ENCODE peak calls at places on chromosomes 5 and 9, in five cellular contexts. C, A, W, E and V are unnamed samples. For H3K27me3, the result is how much of the 10 kb centered on the place peaks cover.

GRCh38 chr9:72315510-72316287 is 49.3 kb downstream of the ZFAND5 start:
- DNase-seq in W (peak), A (no peak), C (peak), E (no peak), V (peak)

GRCh38 chr5:138033916-138034315 is 1.0 kb upstream of the FAM13B start:
- DNase-seq in C (no peak), A (no peak), E (no peak), W (peak), V (no peak)

GRCh38 chr5:1255081-1255561 is 29.9 kb downstream of the SLC6A18 start:
- DNase-seq in E (no peak), A (no peak), W (no peak), C (no peak), V (no peak)

GRCh38 chr5:131163315-131164119 is 1.5 kb downstream of the HINT1 start:
- DNase-seq in W (peak), C (no peak), E (no peak), A (no peak), V (no peak)

GRCh38 chr5:134524219-134524825 is 1.1 kb upstream of the JADE2 start:
- DNase-seq in W (peak), C (peak), E (peak), A (peak), V (peak)

GRCh38 chr9:124790301-124790700 is 13.4 kb downstream of the OLFML2A start:
- DNase-seq in C (no peak), E (no peak), W (no peak), A (no peak), V (no peak)

GRCh38 chr5:58925627-58926545 is 343.0 kb downstream of the RAB3C start:
- DNase-seq in C (no peak), E (no peak), W (peak), A (no peak), V (peak)

GRCh38 chr5:40481226-40481625 is 198.5 kb upstream of the PTGER4 start:
- DNase-seq in A (no peak), W (peak), C (no peak), E (no peak), V (no peak)

GRCh38 chr5:152072076-152072475 is 147.4 kb upstream of the GLRA1 start:
- DNase-seq in A (peak), W (peak), C (no peak), E (no peak), V (peak)

GRCh38 chr9:91604451-91604850 is 180.8 kb upstream of the NFIL3 start:
- DNase-seq in C (no peak), E (no peak), A (no peak), W (no peak), V (no peak)

GRCh38 chr9:36486454-36486932 is 86.2 kb upstream of the MELK start:
- DNase-seq in E (no peak), A (peak), C (peak), W (no peak), V (peak)

GRCh38 chr9:92722386-92723298 is 42.0 kb downstream of the BICD2 start:
- DNase-seq in C (no peak), E (no peak), W (no peak), A (peak), V (no peak)

GRCh38 chr9:21481470-21482057 is 549 bp downstream of the IFNE start:
- DNase-seq in A (no peak), W (no peak), E (no peak), C (no peak), V (no peak)

GRCh38 chr5:42994285-42995151 is 45.6 kb downstream of the ANXA2R start:
- DNase-seq in C (peak), E (peak), W (peak), A (peak), V (peak)

DNA sequence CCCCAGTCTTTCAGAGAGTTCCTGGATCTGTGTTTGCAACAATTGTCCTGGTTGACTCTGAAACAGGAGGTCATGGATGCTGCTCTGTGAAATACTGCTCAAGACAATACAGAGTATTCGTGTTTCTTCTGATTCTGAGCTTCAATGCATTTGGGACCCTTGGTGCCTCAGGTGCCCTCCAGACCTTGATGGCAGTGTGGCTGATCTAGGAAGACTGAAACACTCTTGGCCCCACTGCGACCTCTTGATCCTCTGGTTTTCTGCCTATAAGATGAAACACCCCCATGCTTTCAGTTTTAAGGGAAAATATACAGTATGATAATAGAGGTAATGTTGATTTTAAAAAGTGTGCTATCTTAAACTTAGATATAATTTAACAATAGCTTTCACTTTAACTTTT is 67.6 kb downstream of the GDNF start:
- DNase-seq in C (no peak), W (no peak), E (no peak), A (no peak), V (no peak)
- H3K4me3 ChIP-seq in C (no peak), W (no peak), E (no peak), A (no peak), V (no peak)

DNA sequence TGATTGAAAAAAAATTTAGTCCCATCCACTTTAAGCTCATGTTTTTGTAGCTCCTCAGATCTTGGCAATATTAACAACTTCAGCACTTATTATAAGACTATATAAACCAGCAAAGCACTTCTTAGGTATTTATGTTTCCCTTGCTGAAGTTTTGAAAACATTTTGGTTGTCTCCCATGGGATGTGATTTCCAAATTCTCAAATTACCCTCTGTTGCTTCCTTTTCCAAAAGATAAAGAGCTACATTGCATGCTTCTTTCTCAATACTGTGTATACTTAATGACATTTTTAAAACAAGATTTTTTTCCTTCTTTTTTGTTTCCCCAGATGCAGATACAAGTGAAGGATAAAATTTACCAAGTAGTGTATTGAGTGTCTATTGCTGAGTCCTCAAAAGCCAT is 567.1 kb downstream of the CSNK1G3 start:
- DNase-seq in A (no peak), E (no peak), C (no peak), W (no peak), V (no peak)
- H3K27me3 ChIP-seq in A (under half), E (under half), C (under half), W (under half), V (under half)

GRCh38 chr9:77854258-77854915 is 177.2 kb downstream of the GNAQ start:
- DNase-seq in A (no peak), E (no peak), W (no peak), C (no peak), V (no peak)

GRCh38 chr9:77856615-77857014 is 175.0 kb downstream of the GNAQ start:
- DNase-seq in C (no peak), E (no peak), A (no peak), W (no peak), V (no peak)

GRCh38 chr9:77851862-77852602 is 179.6 kb downstream of the GNAQ start:
- DNase-seq in E (no peak), C (no peak), W (no peak), A (no peak), V (no peak)

GRCh38 chr9:77857513-77858298 is 173.9 kb downstream of the GNAQ start:
- DNase-seq in W (no peak), A (no peak), E (no peak), C (no peak), V (no peak)

DNA sequence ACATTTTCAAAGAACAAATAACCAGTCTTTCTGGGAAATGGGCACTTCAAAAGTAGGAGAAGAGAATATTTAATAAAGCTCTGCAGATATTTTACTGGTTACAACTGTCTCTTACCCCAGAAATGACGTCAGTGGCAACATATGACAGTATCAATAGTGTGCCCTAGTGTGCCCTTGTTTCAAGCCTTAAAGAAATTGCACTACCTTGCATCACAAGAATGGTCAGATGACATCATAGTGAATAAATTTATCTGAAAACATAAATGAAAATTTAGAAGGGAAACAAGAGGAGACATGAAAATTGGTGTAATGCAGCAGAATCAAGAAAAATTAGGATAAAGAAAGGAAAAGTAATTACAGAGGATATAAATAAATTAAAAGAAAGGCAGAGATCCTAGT is 176.7 kb downstream of the GNAQ start:
- DNase-seq in C (no peak), W (no peak), E (no peak), A (no peak), V (no peak)
- H3K4me3 ChIP-seq in C (no peak), W (no peak), E (no peak), A (no peak), V (no peak)

GRCh38 chr9:123338710-123339665 is 17.0 kb upstream of the CRB2 start:
- DNase-seq in E (no peak), C (no peak), A (peak), W (peak), V (no peak)

GRCh38 chr9:123336455-123336854 is 19.5 kb upstream of the CRB2 start:
- DNase-seq in A (no peak), W (no peak), C (no peak), E (no peak), V (no peak)

GRCh38 chr9:123336959-123337358 is 19.0 kb upstream of the CRB2 start:
- DNase-seq in A (no peak), W (no peak), E (no peak), C (no peak), V (no peak)

GRCh38 chr9:123339666-123340414 is 16.2 kb upstream of the CRB2 start:
- DNase-seq in W (peak), A (peak), C (no peak), E (no peak), V (no peak)

DNA sequence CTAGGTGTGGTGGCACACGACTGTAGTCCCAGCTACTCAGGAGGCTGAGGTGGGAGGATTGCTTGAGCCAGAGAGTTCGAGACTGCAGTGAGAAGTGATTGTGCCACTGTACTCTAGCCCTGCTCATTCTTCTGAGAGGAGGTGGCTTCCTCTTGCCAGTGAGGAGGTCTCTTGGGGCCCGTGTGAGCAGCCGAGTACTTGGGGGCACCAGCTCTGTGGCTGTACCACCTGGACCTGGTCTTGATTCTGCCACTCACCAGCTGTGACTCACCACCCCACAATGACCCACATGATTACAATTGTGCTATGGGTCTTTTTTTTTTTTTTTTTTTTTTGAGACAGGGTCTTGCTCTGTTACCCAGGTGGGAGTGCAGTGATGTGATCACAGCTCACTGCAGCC is 18.0 kb upstream of the CRB2 start:
- DNase-seq in A (no peak), C (no peak), W (no peak), E (no peak), V (no peak)
- H3K27me3 ChIP-seq in A (under half), C (under half), W (under half), E (under half), V (under half)

DNA sequence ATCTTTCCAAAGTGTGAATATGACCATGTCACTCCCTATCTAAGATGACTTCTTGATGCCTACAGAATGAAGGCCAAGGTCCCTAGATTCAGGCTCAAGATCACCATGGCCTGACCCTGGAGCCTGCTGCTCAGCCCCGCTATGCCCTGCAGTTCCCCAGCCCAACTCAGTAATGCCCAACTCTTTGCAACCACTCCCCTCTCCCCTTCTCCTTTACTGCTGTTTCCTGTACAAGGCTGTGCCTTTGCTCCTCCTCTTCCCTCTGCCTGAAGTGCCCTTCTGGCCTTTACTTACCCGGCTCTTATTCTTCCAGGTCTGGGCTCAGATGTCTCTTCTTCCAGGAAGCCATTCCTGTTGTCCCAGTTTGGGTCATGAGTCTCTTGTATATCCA is 43.1 kb downstream of the VLDLR start:
- DNase-seq in C (no peak), E (no peak), W (no peak), A (no peak), V (no peak)
- H3K4me3 ChIP-seq in C (no peak), E (no peak), W (no peak), A (no peak), V (no peak)

DNA sequence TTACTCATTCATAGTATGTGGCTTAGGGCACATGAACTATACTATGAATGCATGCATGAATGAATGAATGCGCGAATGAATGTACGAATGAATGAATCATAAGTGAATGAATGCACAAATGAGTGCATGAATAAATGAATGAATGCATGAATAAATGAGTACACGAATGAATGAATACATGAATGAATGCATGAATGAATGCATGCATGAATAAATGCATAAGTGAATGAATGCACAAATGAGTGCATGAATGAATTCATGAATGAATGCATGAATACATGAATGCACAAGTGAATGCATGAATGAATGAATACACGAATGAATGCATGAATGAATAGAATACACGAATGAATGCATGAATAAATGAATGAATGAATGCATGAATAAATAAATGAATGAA is 52.5 kb upstream of the FCN1 start:
- DNase-seq in W (no peak), A (no peak), C (no peak), E (no peak), V (no peak)
- H3K27me3 ChIP-seq in W (under half), A (under half), C (under half), E (under half), V (under half)

GRCh38 chr9:101375546-101375945 is 9.3 kb downstream of the BAAT start:
- DNase-seq in A (no peak), E (no peak), C (no peak), W (peak), V (peak)
- H3K4me3 ChIP-seq in A (no peak), E (no peak), C (no peak), W (no peak), V (peak)

GRCh38 chr9:37700900-37701299 is 50.1 kb downstream of the FRMPD1 start:
- DNase-seq in C (no peak), A (no peak), W (no peak), E (no peak), V (no peak)
- H3K27me3 ChIP-seq in C (under half), A (under half), W (under half), E (under half), V (under half)

GRCh38 chr5:149410071-149410470 is 31.0 kb upstream of the IL17B start:
- DNase-seq in E (no peak), C (peak), A (no peak), W (no peak), V (no peak)

GRCh38 chr5:149409268-149409948 is 30.3 kb upstream of the IL17B start:
- DNase-seq in E (no peak), C (peak), A (no peak), W (no peak), V (no peak)

GRCh38 chr5:149412783-149413476 is 33.8 kb upstream of the IL17B start:
- DNase-seq in E (no peak), W (no peak), A (no peak), C (peak), V (no peak)

GRCh38 chr5:149411738-149412519 is 32.8 kb upstream of the IL17B start:
- DNase-seq in E (no peak), C (no peak), A (no peak), W (no peak), V (no peak)

DNA sequence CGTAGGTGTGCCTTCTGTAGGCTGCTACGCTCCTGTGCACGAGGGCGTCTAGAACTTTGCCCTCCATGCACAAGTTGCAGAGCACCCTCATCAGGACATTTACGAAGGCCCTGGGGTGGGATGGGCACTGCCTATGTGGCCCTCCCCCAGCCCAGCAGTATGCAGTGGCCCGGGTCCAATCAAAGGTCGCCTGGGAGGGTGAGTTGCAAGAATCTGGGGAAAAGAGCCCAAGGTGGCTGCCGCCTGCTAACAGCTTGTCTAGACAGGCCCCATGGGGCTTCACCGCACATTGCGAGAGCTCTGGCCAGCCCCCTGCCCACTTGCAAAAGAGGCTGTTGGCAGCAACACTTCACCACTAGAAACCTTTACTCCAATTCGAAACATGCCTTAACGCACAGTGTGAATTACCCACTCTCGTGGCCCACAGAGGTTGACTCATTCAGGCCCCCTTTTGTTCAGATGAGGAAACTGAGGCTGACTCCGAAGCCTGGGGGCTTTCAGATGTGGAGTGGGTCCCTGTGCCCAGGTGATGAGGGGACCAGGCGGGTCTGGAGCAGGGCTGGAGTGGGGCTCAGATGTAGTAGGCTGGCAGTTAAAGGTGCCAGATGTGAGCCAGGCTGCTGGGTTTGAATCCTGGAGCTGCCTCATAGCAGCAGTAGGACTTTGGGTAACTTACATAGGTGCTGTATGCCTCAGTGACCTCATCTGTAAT is 31.8 kb upstream of the IL17B start:
- DNase-seq in E (no peak), A (no peak), W (no peak), C (no peak), V (no peak)
- H3K4me3 ChIP-seq in E (peak), A (peak), W (peak), C (peak), V (no peak)